ENCODE peak calls at places on chromosomes 12 and 14, in five cellular contexts. E is Calu3, F is astrocyte, U is cardiac muscle cell, G is GM12878. D is an unnamed sample.

GRCh38 chr12:106289196-106289681 is 13.3 kb upstream of the TCP11L2 start:
- DNase-seq in G (no peak), U (peak), E (no peak), F (peak), D (no peak)

GRCh38 chr12:102539651-102540553 is 59.5 kb upstream of the IGF1 start:
- DNase-seq in G (no peak), U (peak), E (peak), F (peak), D (peak)

GRCh38 chr12:15712823-15713663 is 76.1 kb downstream of the EPS8 start:
- DNase-seq in E (peak), F (no peak), U (peak), G (no peak), D (no peak)

GRCh38 chr14:64447890-64448667 is 17.2 kb upstream of the AKAP5 start:
- DNase-seq in U (no peak), F (peak), G (no peak), E (no peak), D (peak)

GRCh38 chr12:70971395-70971794 is 50.9 kb upstream of the PTPRR start:
- DNase-seq in E (no peak), F (peak), U (peak), G (no peak), D (peak)

GRCh38 chr14:104104006-104104901 is 18.8 kb downstream of the ASPG start:
- DNase-seq in F (no peak), U (no peak), E (no peak), G (no peak), D (no peak)

GRCh38 chr14:40944521-40944920 is 662.2 kb upstream of the LRFN5 start:
- DNase-seq in E (no peak), F (no peak), G (no peak), U (no peak), D (no peak)

GRCh38 chr12:32309811-32310755 is 89.3 kb upstream of the FGD4 start:
- DNase-seq in E (no peak), F (no peak), U (peak), G (no peak), D (peak)

GRCh38 chr14:93957751-93958566 is 18.4 kb downstream of the ASB2 start:
- DNase-seq in U (no peak), E (no peak), G (no peak), F (no peak), D (no peak)

GRCh38 chr14:97459180-97459579 is 662.0 kb downstream of the VRK1 start:
- DNase-seq in E (no peak), U (no peak), F (no peak), G (no peak), D (no peak)

GRCh38 chr14:46344327-46344937 is 307.1 kb downstream of the RPL10L start:
- DNase-seq in E (peak), U (peak), F (peak), G (peak), D (peak)

D was measured in renal cortical epithelial cell.